ENCODE peak calls at places on chromosome 14, in nine cellular contexts. S is activated T-helper 9 cell treated with anti-CD3 and anti-CD28 coated beads, Interleukin-2, amount 50 U/mL, for 16 hours; O is ureter; B is astrocyte of the hippocampus; L is hypothalamus; W is activated T-cell treated with anti-CD3 and anti-CD28 coated beads for 1 hour; D is endodermal cell; M is mucosa of descending colon; E is sciatic nerve. V is an unnamed sample.

GRCh38 chr14:61229475-61229888 is 51.7 kb downstream of the TMEM30B start:
- DNase-seq in S (no peak), O (no peak), B (peak), L (no peak), W (no peak), D (no peak), M (no peak), E (no peak), V (no peak)

GRCh38 chr14:31261859-31262739 is 54.5 kb upstream of the HECTD1 start:
- DNase-seq in S (no peak), O (peak), B (peak), L (no peak), W (no peak), D (no peak), M (no peak), E (no peak), V (no peak)

GRCh38 chr14:59305836-59306555 is 117.5 kb downstream of the DAAM1 start:
- DNase-seq in S (no peak), O (no peak), B (peak), L (no peak), W (no peak), D (no peak), M (no peak), E (no peak), V (no peak)

GRCh38 chr14:52266782-52267181 is 716 bp upstream of the PTGDR start:
- DNase-seq in S (no peak), O (no peak), B (peak), L (no peak), W (no peak), D (no peak), M (no peak), E (no peak), V (no peak)

GRCh38 chr14:91284791-91285548 is 40.5 kb upstream of the GPR68 start:
- DNase-seq in S (no peak), O (no peak), B (no peak), L (no peak), W (no peak), D (no peak), M (no peak), E (no peak), V (no peak)

GRCh38 chr14:55807536-55807935 is 227.5 kb downstream of the KTN1 start:
- DNase-seq in S (no peak), O (no peak), B (no peak), L (no peak), W (no peak), D (no peak), M (no peak), E (no peak), V (no peak)

GRCh38 chr14:98957211-98958047 is 314.6 kb downstream of the BCL11B start:
- DNase-seq in S (no peak), O (peak), B (peak), L (no peak), W (no peak), D (peak), M (no peak), E (peak), V (no peak)

GRCh38 chr14:95959317-95959716 is 79.8 kb upstream of the C14orf132 start:
- DNase-seq in S (no peak), O (no peak), B (no peak), L (no peak), W (no peak), D (no peak), M (no peak), E (no peak), V (no peak)

GRCh38 chr14:75003250-75004027 is 718 bp downstream of the EIF2B2 start:
- DNase-seq in S (no peak), O (no peak), B (no peak), L (no peak), W (no peak), D (no peak), M (no peak), E (peak), V (no peak)

GRCh38 chr14:45526715-45527549 is 273.9 kb upstream of the MIS18BP1 start:
- DNase-seq in S (no peak), O (no peak), B (peak), L (no peak), W (no peak), D (peak), M (peak), E (no peak), V (peak)

GRCh38 chr14:99454246-99454645 is 26.4 kb downstream of the SETD3 start:
- DNase-seq in S (no peak), O (no peak), B (no peak), L (no peak), W (no peak), D (peak), M (no peak), E (no peak), V (no peak)

GRCh38 chr14:77024171-77024627 is 4.3 kb downstream of the IRF2BPL start:
- DNase-seq in S (peak), O (no peak), B (peak), L (no peak), W (peak), D (peak), M (peak), E (peak), V (no peak)